ENCODE peak calls at places on chromosomes 2 and 18, in five cellular contexts. T is activated T-cell treated with anti-CD3 and anti-CD28 coated beads, Interleukin-2, amount 50 U/mL, for 4 hours; H is HuH-7.5; O is A172; D is EH. Q is an unnamed sample.

GRCh38 chr2:226953206-226953605 is 117.4 kb downstream of the RHBDD1 start:
- DNase-seq in T (no peak), H (no peak), O (no peak), D (no peak), Q (no peak)

GRCh38 chr2:190947139-190947538 is 66.5 kb downstream of the GLS start:
- DNase-seq in T (no peak), H (no peak), O (peak), D (peak), Q (peak)

GRCh38 chr2:199309973-199310372 is 147.8 kb downstream of the SATB2 start:
- DNase-seq in T (no peak), H (no peak), O (no peak), D (no peak), Q (no peak)

GRCh38 chr2:205695460-205695979 is 13.2 kb downstream of the NRP2 start:
- DNase-seq in T (no peak), H (no peak), O (no peak), D (peak), Q (no peak)

GRCh38 chr18:78607784-78608183 is 371.8 kb upstream of the SALL3 start:
- DNase-seq in T (no peak), H (no peak), O (no peak), D (no peak), Q (no peak)

GRCh38 chr2:119694470-119694993 is 15.5 kb downstream of the TMEM177 start:
- DNase-seq in T (no peak), H (no peak), O (no peak), D (no peak), Q (no peak)

GRCh38 chr2:23659328-23659727 is 267.6 kb downstream of the ATAD2B start:
- DNase-seq in T (no peak), H (no peak), O (no peak), D (no peak), Q (no peak)

GRCh38 chr2:23904692-23905091 is 22.2 kb downstream of the ATAD2B start:
- DNase-seq in T (no peak), H (no peak), O (no peak), D (peak), Q (peak)

GRCh38 chr2:74077636-74078035 is 70.1 kb downstream of the BOLA3 start:
- DNase-seq in T (no peak), H (no peak), O (no peak), D (no peak), Q (no peak)

GRCh38 chr18:61854578-61854977 is 38.2 kb downstream of the RNF152 start:
- DNase-seq in T (no peak), H (no peak), O (no peak), D (peak), Q (peak)

GRCh38 chr2:136448435-136448834 is 316.9 kb upstream of the THSD7B start:
- DNase-seq in T (no peak), H (no peak), O (no peak), D (no peak), Q (no peak)

GRCh38 chr2:140567734-140568133 is 1563.1 kb downstream of the LRP1B start:
- DNase-seq in T (no peak), H (no peak), O (no peak), D (no peak), Q (no peak)

GRCh38 chr2:85119900-85120299 is 13.3 kb upstream of the TCF7L1 start:
- DNase-seq in T (no peak), H (no peak), O (no peak), D (no peak), Q (no peak)